ENCODE peak calls at places on chromosome 9, in nine cellular contexts. D is Peyer's patch; Q is Caco-2; E is GM12878; H is adipocyte; J is mammary epithelial cell; Z is CD8-positive, alpha-beta T cell; K is left lung; S is fibroblast of lung. B is an unnamed sample.
A peak's percentile ranks its signal among the peaks of the same experiment; 100 is the strongest.

GRCh38 chr9:35686222-35687203 is 3.2 kb downstream of the TPM2 start:
- DNase-seq in D (no peak), Q (no peak), E (no peak), H (peak; percentile 42), J (no peak), Z (no peak), K (no peak), S (peak; percentile 71), B (no peak)

GRCh38 chr9:35749515-35750255 is 598 bp downstream of the RGP1 start:
- DNase-seq in D (peak; percentile 81), Q (peak; percentile 58), E (no peak), H (peak; percentile 43), J (peak; percentile 41), Z (no peak), K (peak; percentile 54), S (no peak), B (no peak)

GRCh38 chr9:131657890-131658752 is 81.8 kb downstream of the RAPGEF1 start:
- DNase-seq in D (no peak), Q (no peak), E (no peak), H (peak; percentile 89), J (peak; percentile 93), Z (no peak), K (no peak), S (peak; percentile 93), B (peak; percentile 74)

GRCh38 chr9:136742640-136743391 is at the start of gene LCN10:
- DNase-seq in D (no peak), Q (no peak), E (no peak), H (no peak), J (no peak), Z (no peak), K (no peak), S (no peak), B (no peak)

GRCh38 chr9:110517483-110517882 is 62.1 kb downstream of the SVEP1 start:
- DNase-seq in D (no peak), Q (no peak), E (no peak), H (no peak), J (no peak), Z (no peak), K (no peak), S (no peak), B (no peak)

GRCh38 chr9:78213696-78214095 is 22.2 kb upstream of the CEP78 start:
- DNase-seq in D (no peak), Q (no peak), E (no peak), H (peak; percentile 52), J (peak; percentile 16), Z (no peak), K (no peak), S (peak; percentile 57), B (peak; percentile 23)

GRCh38 chr9:214488-215448 is at the start of gene DOCK8:
- DNase-seq in D (peak; percentile 79), Q (peak; percentile 80), E (no peak), H (peak; percentile 5), J (peak; percentile 77), Z (peak; percentile 19), K (peak; percentile 85), S (peak; percentile 30), B (peak; percentile 2)

GRCh38 chr9:7154650-7155049 is 396.9 kb downstream of the KDM4C start:
- DNase-seq in D (no peak), Q (no peak), E (no peak), H (no peak), J (no peak), Z (no peak), K (no peak), S (no peak), B (no peak)

GRCh38 chr9:95379630-95380029 is 62.1 kb upstream of the FANCC start:
- DNase-seq in D (no peak), Q (no peak), E (no peak), H (no peak), J (no peak), Z (no peak), K (no peak), S (no peak), B (no peak)

GRCh38 chr9:95381243-95381642 is 63.7 kb upstream of the FANCC start:
- DNase-seq in D (no peak), Q (no peak), E (peak; percentile 11), H (peak; percentile 78), J (peak; percentile 50), Z (no peak), K (no peak), S (peak; percentile 84), B (no peak)

GRCh38 chr9:95383845-95384244 is 66.3 kb upstream of the FANCC start:
- DNase-seq in D (no peak), Q (no peak), E (no peak), H (peak; percentile 35), J (no peak), Z (no peak), K (no peak), S (no peak), B (no peak)

GRCh38 chr9:95383198-95383673 is 65.7 kb upstream of the FANCC start:
- DNase-seq in D (no peak), Q (no peak), E (no peak), H (peak; percentile 77), J (peak; percentile 50), Z (no peak), K (no peak), S (peak; percentile 88), B (no peak)

GRCh38 chr9:95382433-95382832 is 64.9 kb upstream of the FANCC start:
- DNase-seq in D (no peak), Q (no peak), E (no peak), H (no peak), J (peak; percentile 55), Z (no peak), K (no peak), S (no peak), B (no peak)
- H3K36me3 ChIP-seq in D (no peaks in the 10 kb centered on the region), Q (no peaks in the 10 kb centered on the region), E (no peaks in the 10 kb centered on the region), H (no peaks in the 10 kb centered on the region), J (no peaks in the 10 kb centered on the region), Z (no peaks in the 10 kb centered on the region), K (no peaks in the 10 kb centered on the region), S (no peaks in the 10 kb centered on the region), B (no peaks in the 10 kb centered on the region)

DNA sequence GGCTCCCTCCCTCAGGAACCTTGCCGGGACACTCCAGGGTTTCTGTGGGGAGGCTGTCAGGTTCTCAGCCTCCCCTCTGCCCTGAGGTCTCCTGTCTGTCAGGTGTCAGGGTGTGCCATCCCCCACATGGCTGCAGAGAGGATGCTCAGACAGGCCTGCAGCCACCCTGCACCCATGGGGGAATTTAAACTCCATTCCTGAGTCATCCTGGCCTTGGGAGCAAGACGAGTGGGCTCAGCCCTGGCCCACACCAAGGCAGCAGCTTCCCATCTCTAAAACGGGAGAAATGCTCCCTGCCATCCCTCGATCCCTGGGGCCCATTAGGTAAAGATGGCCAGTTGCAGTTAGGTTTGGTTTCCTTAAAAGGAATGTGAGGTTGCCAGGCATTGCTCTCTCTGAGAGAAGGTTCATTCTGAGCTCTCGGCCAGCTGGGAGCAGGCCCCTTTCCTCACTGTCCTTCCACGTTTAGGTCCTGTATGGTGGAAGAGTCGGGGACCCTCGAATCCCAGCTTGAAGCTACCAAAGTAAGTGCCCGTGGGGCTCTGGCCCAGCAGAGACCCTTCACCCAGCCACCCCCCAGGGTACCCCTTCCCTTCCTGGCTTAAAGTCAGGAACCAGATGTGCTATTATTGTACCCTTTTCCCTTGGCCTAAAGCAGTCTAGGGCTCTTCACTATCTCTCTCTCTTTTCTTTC is 26.6 kb downstream of the DYNC2I2 start:
- DNase-seq in D (peak; percentile 33), Q (no peak), E (no peak), H (no peak), J (no peak), Z (no peak), K (no peak), S (no peak), B (no peak)
- H3K36me3 ChIP-seq in D (no peaks in the 10 kb centered on the region), Q (peaks cover 9% of the 10 kb centered on the region), E (peaks cover 7% of the 10 kb centered on the region), H (peaks cover 94% of the 10 kb centered on the region), J (peaks cover 44% of the 10 kb centered on the region), Z (peaks cover 66% of the 10 kb centered on the region), K (no peaks in the 10 kb centered on the region), S (peaks cover 59% of the 10 kb centered on the region), B (peaks cover 9% of the 10 kb centered on the region)

GRCh38 chr9:3360245-3360644 is 165.6 kb downstream of the RFX3 start:
- DNase-seq in D (no peak), Q (no peak), E (no peak), H (no peak), J (no peak), Z (no peak), K (no peak), S (no peak), B (no peak)

GRCh38 chr9:3361689-3362392 is 164.0 kb downstream of the RFX3 start:
- DNase-seq in D (no peak), Q (no peak), E (no peak), H (no peak), J (no peak), Z (no peak), K (no peak), S (no peak), B (no peak)

GRCh38 chr9:3359048-3359692 is 166.6 kb downstream of the RFX3 start:
- DNase-seq in D (no peak), Q (no peak), E (no peak), H (no peak), J (no peak), Z (no peak), K (no peak), S (no peak), B (no peak)

GRCh38 chr9:3361115-3361514 is 164.7 kb downstream of the RFX3 start:
- DNase-seq in D (no peak), Q (no peak), E (no peak), H (no peak), J (no peak), Z (no peak), K (no peak), S (no peak), B (no peak)

DNA sequence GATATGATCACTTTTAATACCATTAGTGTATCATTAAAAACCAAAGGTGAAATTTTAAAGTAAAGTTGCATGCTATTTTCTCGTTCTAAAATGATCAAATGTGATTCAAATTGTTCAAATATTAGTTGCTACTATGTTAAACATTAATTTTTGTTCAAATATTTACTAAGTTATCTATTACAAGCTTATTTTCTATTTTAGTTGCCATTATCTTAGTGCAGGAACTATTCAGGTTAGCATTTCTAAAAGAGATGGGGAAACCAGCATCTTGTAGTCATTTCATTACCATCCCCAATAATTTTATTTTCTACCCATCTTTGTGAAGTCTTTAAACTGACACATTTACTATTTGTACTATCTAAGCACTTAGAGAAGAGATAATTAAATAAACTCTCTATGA is 166.0 kb downstream of the RFX3 start:
- DNase-seq in D (no peak), Q (no peak), E (no peak), H (no peak), J (no peak), Z (no peak), K (no peak), S (no peak), B (no peak)
- H3K36me3 ChIP-seq in D (no peaks in the 10 kb centered on the region), Q (no peaks in the 10 kb centered on the region), E (no peaks in the 10 kb centered on the region), H (no peaks in the 10 kb centered on the region), J (no peaks in the 10 kb centered on the region), Z (no peaks in the 10 kb centered on the region), K (no peaks in the 10 kb centered on the region), S (no peaks in the 10 kb centered on the region), B (no peaks in the 10 kb centered on the region)

GRCh38 chr9:89386797-89387196 is 68.5 kb downstream of the SECISBP2 start:
- DNase-seq in D (no peak), Q (no peak), E (no peak), H (no peak), J (peak; percentile 34), Z (no peak), K (no peak), S (no peak), B (no peak)

GRCh38 chr9:89388868-89389177 is 70.5 kb downstream of the SECISBP2 start:
- DNase-seq in D (no peak), Q (no peak), E (no peak), H (no peak), J (no peak), Z (no peak), K (no peak), S (no peak), B (no peak)

GRCh38 chr9:89387197-89387849 is 69.0 kb downstream of the SECISBP2 start:
- DNase-seq in D (no peak), Q (no peak), E (no peak), H (no peak), J (no peak), Z (no peak), K (no peak), S (no peak), B (no peak)

GRCh38 chr9:89390068-89390555 is 71.8 kb downstream of the SECISBP2 start:
- DNase-seq in D (no peak), Q (no peak), E (no peak), H (no peak), J (no peak), Z (no peak), K (no peak), S (no peak), B (no peak)

DNA sequence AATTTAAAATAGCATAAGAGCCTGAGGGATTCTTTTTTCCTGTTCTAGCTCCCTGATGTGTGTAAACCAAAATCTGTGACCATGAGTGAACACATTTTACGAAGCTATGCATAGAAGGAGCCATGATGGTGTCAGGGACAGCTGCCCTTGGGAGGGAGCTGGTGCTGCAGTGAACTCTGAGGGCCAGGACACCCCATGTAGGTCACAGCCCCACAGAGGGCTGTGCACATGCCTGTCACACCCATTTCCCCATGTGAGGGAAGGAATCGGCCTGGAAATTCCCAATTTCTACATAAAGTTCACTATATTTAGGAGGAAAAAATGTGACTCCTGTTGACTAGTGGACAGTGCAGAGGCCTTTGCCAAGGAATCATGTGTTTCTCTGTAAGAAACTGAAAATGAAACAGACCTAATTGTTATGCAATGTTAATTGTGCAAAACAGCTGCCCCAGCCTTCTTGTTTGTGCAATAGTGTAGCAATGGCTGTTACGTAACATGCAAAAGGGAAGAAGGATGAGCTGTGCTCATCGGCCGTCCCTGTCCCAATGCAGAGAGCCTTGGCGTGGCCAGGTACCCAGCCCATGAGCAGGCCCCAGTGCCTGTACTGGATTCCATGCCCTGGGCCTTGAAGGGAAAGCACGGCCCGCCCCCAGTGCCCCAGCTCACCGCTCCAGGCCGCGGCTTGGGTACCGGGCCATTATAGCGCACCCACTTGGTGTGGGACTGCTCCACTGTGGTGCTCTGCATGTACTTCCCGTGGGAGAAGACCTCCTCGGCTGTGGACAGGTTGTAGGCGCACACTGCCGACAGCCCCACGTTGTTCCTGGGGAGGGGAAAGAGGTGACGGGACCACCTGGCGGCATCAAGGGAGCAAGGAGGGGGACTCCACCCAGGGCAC is 69.9 kb downstream of the SECISBP2 start:
- DNase-seq in D (no peak), Q (no peak), E (no peak), H (peak; percentile 93), J (peak; percentile 68), Z (no peak), K (peak; percentile 76), S (no peak), B (no peak)
- H3K36me3 ChIP-seq in D (no peaks in the 10 kb centered on the region), Q (no peaks in the 10 kb centered on the region), E (peaks cover 59% of the 10 kb centered on the region), H (no peaks in the 10 kb centered on the region), J (no peaks in the 10 kb centered on the region), Z (peaks cover 96% of the 10 kb centered on the region), K (no peaks in the 10 kb centered on the region), S (no peaks in the 10 kb centered on the region), B (peaks cover 2% of the 10 kb centered on the region)